ENCODE peak calls at places on chromosomes 16 and 17, in ten cellular contexts. One of them, this sample, is unnamed.

GRCh38 chr16:55047331-55047730 is 116.7 kb downstream of the IRX5 start:
- DNase-seq in activated effector memory CD4-positive, alpha-beta T cell treated with Interleukin-2 at 50 U/mL for 16 hours: no peak
- DNase-seq in T-helper 2 cell: no peak
- DNase-seq in fibroblast of pulmonary artery: no peak
- DNase-seq in amygdala: no peak
- DNase-seq in ACHN: no peak
- DNase-seq in GM10248: no peak
- DNase-seq in GM23248: no peak
- DNase-seq in BJ: no peak
- DNase-seq in skeletal muscle cell: no peak
- DNase-seq in this sample: no peak

GRCh38 chr17:74433421-74434121 is 1.7 kb downstream of the GPRC5C start:
- DNase-seq in activated effector memory CD4-positive, alpha-beta T cell treated with Interleukin-2 at 50 U/mL for 16 hours: no peak
- DNase-seq in T-helper 2 cell: no peak
- DNase-seq in fibroblast of pulmonary artery: peak
- DNase-seq in amygdala: no peak
- DNase-seq in ACHN: no peak
- DNase-seq in GM10248: no peak
- DNase-seq in GM23248: no peak
- DNase-seq in BJ: no peak
- DNase-seq in skeletal muscle cell: no peak
- DNase-seq in this sample: no peak

GRCh38 chr17:48472485-48473281 is 42.7 kb upstream of the SKAP1 start:
- DNase-seq in activated effector memory CD4-positive, alpha-beta T cell treated with Interleukin-2 at 50 U/mL for 16 hours: no peak
- DNase-seq in T-helper 2 cell: no peak
- DNase-seq in fibroblast of pulmonary artery: peak
- DNase-seq in amygdala: no peak
- DNase-seq in ACHN: peak
- DNase-seq in GM10248: no peak
- DNase-seq in GM23248: peak
- DNase-seq in BJ: no peak
- DNase-seq in skeletal muscle cell: peak
- DNase-seq in this sample: no peak

GRCh38 chr17:1298616-1299015 is 19.2 kb downstream of the TRARG1 start:
- DNase-seq in activated effector memory CD4-positive, alpha-beta T cell treated with Interleukin-2 at 50 U/mL for 16 hours: peak
- DNase-seq in T-helper 2 cell: no peak
- DNase-seq in fibroblast of pulmonary artery: no peak
- DNase-seq in amygdala: no peak
- DNase-seq in ACHN: no peak
- DNase-seq in GM10248: no peak
- DNase-seq in GM23248: peak
- DNase-seq in BJ: no peak
- DNase-seq in skeletal muscle cell: no peak
- DNase-seq in this sample: no peak

GRCh38 chr17:50186661-50187402 is 14.6 kb downstream of the COL1A1 start:
- DNase-seq in activated effector memory CD4-positive, alpha-beta T cell treated with Interleukin-2 at 50 U/mL for 16 hours: no peak
- DNase-seq in T-helper 2 cell: no peak
- DNase-seq in fibroblast of pulmonary artery: peak
- DNase-seq in amygdala: no peak
- DNase-seq in ACHN: no peak
- DNase-seq in GM10248: no peak
- DNase-seq in GM23248: peak
- DNase-seq in BJ: no peak
- DNase-seq in skeletal muscle cell: no peak
- DNase-seq in this sample: no peak

GRCh38 chr17:17346428-17347233 is 43.5 kb downstream of the NT5M start:
- DNase-seq in activated effector memory CD4-positive, alpha-beta T cell treated with Interleukin-2 at 50 U/mL for 16 hours: no peak
- DNase-seq in T-helper 2 cell: no peak
- DNase-seq in fibroblast of pulmonary artery: no peak
- DNase-seq in amygdala: no peak
- DNase-seq in ACHN: no peak
- DNase-seq in GM10248: no peak
- DNase-seq in GM23248: no peak
- DNase-seq in BJ: no peak
- DNase-seq in skeletal muscle cell: no peak
- DNase-seq in this sample: no peak

GRCh38 chr17:42531455-42532354 is 4.3 kb upstream of the NAGLU start:
- DNase-seq in activated effector memory CD4-positive, alpha-beta T cell treated with Interleukin-2 at 50 U/mL for 16 hours: peak
- DNase-seq in T-helper 2 cell: peak
- DNase-seq in fibroblast of pulmonary artery: peak
- DNase-seq in amygdala: peak
- DNase-seq in ACHN: peak
- DNase-seq in GM10248: peak
- DNase-seq in GM23248: peak
- DNase-seq in BJ: no peak
- DNase-seq in skeletal muscle cell: no peak
- DNase-seq in this sample: peak

GRCh38 chr16:71367243-71367976 is 8.9 kb downstream of the CALB2 start:
- DNase-seq in activated effector memory CD4-positive, alpha-beta T cell treated with Interleukin-2 at 50 U/mL for 16 hours: no peak
- DNase-seq in T-helper 2 cell: peak
- DNase-seq in fibroblast of pulmonary artery: peak
- DNase-seq in amygdala: no peak
- DNase-seq in ACHN: peak
- DNase-seq in GM10248: peak
- DNase-seq in GM23248: peak
- DNase-seq in BJ: no peak
- DNase-seq in skeletal muscle cell: no peak
- DNase-seq in this sample: peak